ENCODE peak calls at places on chromosome 19, in four cellular contexts. R, F, P and S are unnamed samples.

GRCh38 chr19:52690395-52691214 is 44.2 kb downstream of the ZNF611 start:
- DNase-seq in F (peak), R (peak), P (peak), S (peak)

GRCh38 chr19:1370579-1371361 is 12.9 kb upstream of the NDUFS7 start:
- DNase-seq in F (no peak), P (no peak), R (no peak), S (peak)

GRCh38 chr19:43713208-43713607 is 2.7 kb upstream of the IRGC start:
- DNase-seq in F (no peak), R (no peak), P (no peak), S (no peak)

GRCh38 chr19:51621178-51621577 is 9.0 kb downstream of the SIGLEC5 start:
- DNase-seq in R (no peak), P (no peak), F (no peak), S (no peak)

GRCh38 chr19:47473336-47473735 is 1.6 kb upstream of the SLC8A2 start:
- DNase-seq in P (no peak), F (no peak), R (no peak), S (no peak)

GRCh38 chr19:15869109-15869555 is 28.7 kb downstream of the CYP4F2 start:
- DNase-seq in P (no peak), R (peak), F (no peak), S (peak)

GRCh38 chr19:48674216-48674809 is 1.5 kb upstream of the NTN5 start:
- DNase-seq in R (no peak), F (no peak), P (no peak), S (no peak)

GRCh38 chr19:41205995-41206394 is 13.0 kb downstream of the CYP2S1 start:
- DNase-seq in R (no peak), F (no peak), P (no peak), S (no peak)

GRCh38 chr19:33497151-33497777 is 24.3 kb downstream of the PEPD start:
- DNase-seq in P (no peak), R (no peak), F (no peak), S (no peak)

GRCh38 chr19:29098863-29099481 is 114.0 kb downstream of the UQCRFS1 start:
- DNase-seq in R (peak), P (peak), F (peak), S (no peak)

GRCh38 chr19:16203256-16204004 is 5.7 kb downstream of the AP1M1 start:
- DNase-seq in P (no peak), R (no peak), F (no peak), S (peak)

DNA sequence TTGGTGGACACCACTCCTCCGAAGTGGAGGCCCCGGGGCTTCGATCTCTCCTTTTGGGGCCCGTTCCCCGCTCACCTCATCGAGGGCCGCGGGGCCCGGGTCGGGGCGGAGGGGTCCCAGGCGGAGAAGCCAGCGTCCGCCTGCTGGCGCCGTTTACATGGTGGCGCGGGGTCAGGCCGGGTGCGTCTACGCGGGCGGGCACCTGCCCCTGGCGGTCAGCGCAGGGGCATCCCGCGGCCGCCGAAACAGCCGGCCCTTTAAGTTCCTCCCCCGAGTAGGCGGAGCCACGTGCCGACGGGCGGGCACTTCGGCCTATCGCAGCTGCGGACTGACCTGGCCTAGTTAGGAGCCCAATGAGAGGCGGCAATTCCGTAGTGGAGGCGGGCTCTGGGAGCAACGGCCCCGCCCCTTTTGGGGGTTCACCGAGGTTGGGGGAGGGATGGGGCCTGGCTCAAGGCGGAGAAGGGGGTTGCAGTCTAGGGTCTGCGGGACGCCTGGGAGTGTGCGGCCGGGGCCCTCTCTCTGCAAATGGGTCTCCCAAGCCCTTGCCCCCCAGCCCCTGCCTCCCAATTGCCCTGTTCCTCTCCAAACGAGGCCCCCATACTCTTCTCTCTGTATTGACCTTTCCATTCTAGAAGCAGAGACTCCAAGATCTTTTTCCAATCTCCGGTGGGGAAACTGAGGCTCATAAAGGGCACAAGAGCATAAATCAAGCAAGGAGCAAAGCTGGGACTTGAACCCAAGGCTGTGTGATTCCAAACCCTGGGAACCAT is at the start of gene ABHD8:
- DNase-seq in P (peak), F (peak), R (peak), S (peak)
- TF ChIP-seq POLR2A in P (no peak), F (peak), R (peak), S (no peak)

GRCh38 chr19:55277494-55277893 is 2.4 kb downstream of the HSPBP1 start:
- DNase-seq in F (no peak), P (no peak), R (no peak), S (no peak)
- H3K27ac ChIP-seq in F (no peak), P (no peak), R (no peak), S (no peak)

GRCh38 chr19:32017341-32017948 is 328.0 kb upstream of the ZNF507 start:
- DNase-seq in R (peak), P (no peak), F (no peak), S (no peak)

GRCh38 chr19:32020538-32020937 is 324.9 kb upstream of the ZNF507 start:
- DNase-seq in P (no peak), F (no peak), R (no peak), S (no peak)

GRCh38 chr19:32018014-32018413 is 327.4 kb upstream of the ZNF507 start:
- DNase-seq in R (peak), P (no peak), F (no peak), S (no peak)

GRCh38 chr19:32022946-32023832 is 322.2 kb upstream of the ZNF507 start:
- DNase-seq in R (no peak), P (no peak), F (no peak), S (no peak)

GRCh38 chr19:32022044-32022945 is 323.1 kb upstream of the ZNF507 start:
- DNase-seq in F (no peak), P (no peak), R (no peak), S (no peak)
- TF ChIP-seq POLR2A in F (no peak), P (no peak), R (no peak), S (no peak)

DNA sequence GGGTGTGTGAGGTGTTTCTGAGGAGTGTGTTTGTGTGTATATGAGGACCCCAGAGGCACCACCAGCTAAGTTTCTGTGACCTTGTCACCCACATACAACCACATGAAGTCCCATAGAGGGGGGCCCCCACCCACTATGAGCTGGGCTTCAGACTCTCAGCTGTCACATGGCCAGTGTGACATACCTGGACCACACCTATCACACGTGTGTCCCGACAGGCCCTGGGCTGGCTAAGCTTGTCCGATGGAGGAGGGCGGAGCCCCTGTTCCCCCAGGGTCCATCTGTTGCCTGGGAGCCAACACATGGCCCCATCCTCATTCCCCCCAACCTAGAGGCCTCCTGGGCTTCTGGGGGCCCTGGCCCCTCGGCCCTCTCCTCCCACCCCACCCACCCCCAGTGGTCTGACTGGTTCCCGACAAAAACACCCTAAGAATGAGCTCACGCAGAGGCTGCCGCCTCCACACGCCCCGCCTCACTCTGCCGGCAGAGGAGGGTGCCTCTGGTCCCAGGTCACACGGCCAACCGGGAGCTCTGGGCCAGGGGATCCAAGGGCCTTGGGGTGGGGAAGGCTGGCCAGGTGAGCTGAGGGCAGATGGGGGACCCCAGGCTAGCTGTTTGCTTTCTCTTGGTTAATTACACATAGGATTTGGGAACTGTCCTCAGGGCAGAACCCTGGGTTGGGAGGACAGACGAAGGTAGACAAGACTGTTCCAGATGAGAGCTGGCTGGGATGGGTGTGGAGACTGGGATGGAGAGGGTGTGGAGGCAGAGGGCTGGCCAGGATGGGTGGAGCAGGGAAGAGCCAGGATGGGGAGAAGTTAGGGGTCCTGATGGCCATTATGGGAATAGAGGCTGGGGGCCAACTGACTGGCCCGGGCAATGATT is 4.3 kb downstream of the KLC3 start:
- DNase-seq in F (no peak), R (no peak), P (no peak), S (no peak)
- H3K27ac ChIP-seq in F (no peak), R (no peak), P (no peak), S (no peak)